ENCODE peak calls at places on chromosomes 2 and 18, in five cellular contexts. R is endothelial cell of umbilical vein, E is K562, Q is prostate gland, Z is NB4. X is an unnamed sample.

GRCh38 chr2:23649819-23650218 is 264.8 kb downstream of the KLHL29 start:
- DNase-seq in Z (no peak), E (no peak), Q (no peak), R (peak), X (peak)

GRCh38 chr2:8337321-8337720 is 344.5 kb upstream of the ID2 start:
- DNase-seq in E (no peak), Z (peak), R (no peak), Q (no peak), X (no peak)

GRCh38 chr2:216596986-216597509 is 36.2 kb upstream of the IGFBP2 start:
- DNase-seq in R (peak), Z (peak), Q (no peak), E (no peak), X (no peak)

GRCh38 chr2:219645631-219646527 is 18.4 kb downstream of the SLC4A3 start:
- DNase-seq in Z (no peak), Q (no peak), E (no peak), R (no peak), X (no peak)

GRCh38 chr18:5057348-5058012 is 139.6 kb downstream of the AKAIN1 start:
- DNase-seq in E (peak), Z (peak), Q (no peak), R (peak), X (peak)

GRCh38 chr18:44786697-44787096 is 106.0 kb downstream of the SETBP1 start:
- DNase-seq in Q (no peak), Z (no peak), E (no peak), R (no peak), X (no peak)

GRCh38 chr18:46387426-46388131 is 269.4 kb downstream of the LOXHD1 start:
- DNase-seq in Q (peak), R (no peak), E (no peak), Z (no peak), X (no peak)

GRCh38 chr18:23422751-23423418 is 30.2 kb upstream of the RIOK3 start:
- DNase-seq in E (peak), Z (peak), Q (no peak), R (no peak), X (peak)

GRCh38 chr2:138009622-138010021 is 45.3 kb downstream of the HNMT start:
- DNase-seq in Z (no peak), E (no peak), R (no peak), Q (no peak), X (no peak)

DNA sequence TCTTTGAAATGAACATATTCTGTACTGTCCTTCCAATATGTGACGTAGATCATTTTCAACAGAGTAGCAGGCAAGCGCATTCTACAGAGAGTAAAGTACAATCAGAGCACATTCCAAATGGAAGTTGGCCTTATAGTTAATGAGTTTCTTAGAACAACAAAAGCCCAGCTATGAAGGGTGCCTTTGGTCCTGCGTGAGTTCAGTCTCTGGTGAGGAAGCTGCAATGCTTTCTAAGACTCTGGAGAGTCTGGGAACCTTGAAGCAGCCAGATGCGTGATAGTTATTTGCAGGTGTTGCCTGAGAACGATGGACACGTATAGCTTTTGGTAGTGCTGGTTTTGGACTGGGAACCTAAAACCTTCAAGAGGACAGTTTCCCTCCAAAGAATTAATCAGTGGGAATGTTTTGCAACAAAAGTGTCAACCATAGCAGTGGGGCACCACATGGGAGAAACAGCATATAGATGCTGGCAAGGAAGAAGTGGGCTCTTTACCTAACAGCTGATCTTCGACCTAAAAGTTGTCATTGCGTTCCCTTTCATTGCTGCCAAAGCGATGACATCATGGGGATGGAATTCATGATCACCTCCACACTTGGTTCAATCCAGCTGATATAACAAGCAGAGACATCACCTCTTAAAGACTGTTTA is 9.3 kb upstream of the SNORC start:
- DNase-seq in E (no peak), Z (no peak), R (no peak), Q (no peak), X (no peak)
- TF ChIP-seq POLR2A in E (no peak), Z (no peak), R (no peak), Q (no peak), X (no peak)

DNA sequence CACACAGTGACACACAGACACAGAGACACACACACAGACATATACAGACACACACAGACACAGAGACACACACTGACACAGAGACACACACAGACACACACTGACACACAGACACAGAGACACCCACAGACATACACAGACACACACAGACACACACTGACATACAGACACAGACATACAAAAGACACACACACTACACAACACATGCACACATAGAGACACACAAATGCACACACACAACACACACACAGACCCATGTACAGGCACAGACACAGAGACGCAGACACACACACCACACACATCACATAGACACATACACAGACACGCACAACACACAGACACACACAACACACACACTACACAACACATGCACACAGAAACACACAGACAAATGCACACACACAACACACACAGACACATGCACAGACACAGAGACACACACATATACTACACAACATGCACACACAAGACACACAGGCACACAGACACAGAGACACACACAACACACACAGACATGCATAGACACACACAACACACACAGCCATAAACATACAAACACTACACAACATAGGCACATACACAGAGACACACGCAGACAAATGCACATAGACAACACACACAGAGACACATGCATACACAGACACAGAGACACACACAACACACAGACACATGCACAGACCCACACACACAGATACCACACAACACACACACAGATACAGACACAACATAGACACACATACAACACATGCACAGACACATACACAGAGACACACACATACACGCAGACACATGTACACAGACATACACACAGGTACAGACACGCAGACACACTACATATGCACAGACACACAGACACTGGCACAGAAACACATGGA is 120.5 kb downstream of the BCL2 start:
- DNase-seq in E (no peak), Z (no peak), R (no peak), Q (no peak), X (no peak)
- TF ChIP-seq POLR2A in E (no peak), Z (no peak), R (no peak), Q (no peak), X (no peak)

DNA sequence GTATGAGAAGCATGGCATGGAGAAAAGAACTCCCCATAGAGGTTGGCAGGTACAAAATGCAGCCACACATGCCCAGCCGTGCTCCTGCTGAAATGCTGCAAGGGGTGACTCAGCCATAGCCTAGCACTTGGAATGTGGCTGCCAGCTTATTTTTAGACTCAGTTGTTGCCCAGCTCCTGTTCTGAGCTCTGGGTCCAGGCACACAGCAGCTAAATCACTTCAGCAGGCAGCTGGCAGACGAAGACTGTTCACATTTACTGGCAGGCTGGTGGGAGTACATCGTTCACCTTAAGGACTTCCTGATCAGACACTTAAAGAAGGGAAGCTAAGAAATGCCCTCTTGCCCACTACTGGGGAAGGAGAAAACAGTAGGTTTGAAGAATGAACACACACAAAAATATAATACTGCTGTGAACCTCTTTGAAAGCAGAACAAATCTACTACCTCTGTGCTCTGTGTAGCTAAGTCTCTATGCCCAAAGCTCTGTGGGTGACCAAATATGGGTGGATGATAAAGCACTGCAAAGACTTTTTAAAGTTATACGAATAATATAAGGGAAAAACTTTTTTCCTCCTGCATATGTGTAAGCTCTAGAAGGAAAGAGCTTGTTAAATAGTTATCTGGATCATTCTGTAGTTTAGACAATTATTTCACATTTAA is 146.1 kb downstream of the LNPK start:
- DNase-seq in Z (peak), R (no peak), Q (no peak), E (no peak), X (no peak)
- TF ChIP-seq POLR2A in Z (no peak), R (no peak), Q (no peak), E (no peak), X (no peak)

DNA sequence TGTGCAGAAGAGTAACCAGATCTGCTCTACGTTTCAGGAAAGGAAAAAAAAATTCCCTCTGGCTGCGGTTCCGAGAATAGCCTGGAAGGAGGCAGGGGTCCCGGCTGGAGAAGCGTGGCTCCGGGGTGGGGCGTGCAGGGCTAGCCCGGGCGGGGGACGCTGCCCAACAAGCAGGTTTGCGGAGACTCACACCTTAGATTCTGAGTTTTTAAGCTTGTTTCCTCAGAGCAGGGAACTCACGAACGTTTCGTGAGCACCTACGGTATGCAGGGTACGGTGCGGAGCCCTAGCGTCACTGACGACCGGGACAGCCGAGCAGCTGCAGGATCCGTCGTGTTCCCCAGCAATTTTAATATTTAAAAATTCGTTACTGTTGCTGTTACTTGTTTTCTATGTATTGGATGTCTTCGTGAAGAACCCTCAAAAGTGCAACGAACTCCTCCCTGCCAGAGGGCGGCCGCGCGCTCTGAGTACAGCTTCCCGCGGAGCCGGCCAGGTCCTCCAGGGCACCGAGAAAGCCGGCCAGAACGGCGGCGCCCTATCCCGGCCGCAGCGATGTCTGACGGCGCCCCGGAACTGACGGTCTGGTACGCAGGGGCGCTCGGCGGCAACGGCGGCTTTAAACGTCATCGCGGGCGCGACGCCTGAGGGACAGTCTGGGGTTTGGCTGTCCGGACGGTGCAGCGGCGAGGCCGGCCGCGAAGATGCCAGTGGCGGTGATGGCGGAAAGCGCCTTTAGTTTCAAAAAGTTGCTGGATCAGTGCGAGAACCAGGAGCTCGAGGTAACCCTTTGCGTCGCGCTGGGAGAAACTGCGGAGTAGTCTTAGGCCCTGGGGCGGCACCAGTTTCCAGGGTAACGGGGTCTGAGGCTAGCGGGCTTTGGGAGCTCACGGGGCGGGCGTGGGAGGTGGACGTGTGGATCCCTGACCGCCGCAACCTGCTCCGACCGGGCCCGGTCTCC is at the start of gene COPS8:
- DNase-seq in R (peak), Q (peak), E (peak), Z (peak), X (peak)
- TF ChIP-seq POLR2A in R (peak), Q (peak), E (peak), Z (peak), X (peak)

GRCh38 chr2:127027715-127028114 is 79.2 kb downstream of the BIN1 start:
- DNase-seq in R (no peak), E (no peak), Z (peak), Q (no peak), X (no peak)

GRCh38 chr2:127022817-127023216 is 84.1 kb downstream of the BIN1 start:
- DNase-seq in Q (no peak), R (no peak), Z (no peak), E (peak), X (no peak)

GRCh38 chr2:127023504-127023903 is 83.5 kb downstream of the BIN1 start:
- DNase-seq in Q (no peak), R (no peak), E (no peak), Z (no peak), X (no peak)

GRCh38 chr2:127024769-127025356 is 82.1 kb downstream of the BIN1 start:
- DNase-seq in Z (no peak), R (no peak), E (no peak), Q (no peak), X (no peak)

GRCh38 chr2:127025357-127026062 is 81.4 kb downstream of the BIN1 start:
- DNase-seq in Q (no peak), R (peak), E (peak), Z (peak), X (peak)
- TF ChIP-seq POLR2A in Q (no peak), R (no peak), E (no peak), Z (no peak), X (no peak)

X was measured in body of pancreas.